ENCODE peak calls at places on chromosomes 1 and 21, in six cellular contexts. K is A549; Z is NAMALWA; C is stimulated activated CD4-positive, alpha-beta T cell treated with anti-CD3 and anti-CD28 coated beads, Interleukin-2, amount 100 ng/mL, for 48 hours; F is stimulated activated CD8-positive, alpha-beta memory T cell treated with anti-CD3 and anti-CD28 coated beads, Interleukin-15, amount 100 ng/mL, for 24 hours; X is EH. S is an unnamed sample.

GRCh38 chr1:36517415-36517814 is 34.7 kb upstream of the CSF3R start:
- DNase-seq in K (no peak), Z (no peak), C (no peak), F (no peak), X (no peak), S (no peak)

GRCh38 chr1:68016364-68016763 is 34.1 kb downstream of the DIRAS3 start:
- DNase-seq in K (no peak), Z (no peak), C (no peak), F (no peak), X (peak), S (peak)

GRCh38 chr1:221161571-221162041 is 282.4 kb downstream of the HLX start:
- DNase-seq in K (no peak), Z (no peak), C (no peak), F (no peak), X (peak), S (peak)

GRCh38 chr1:225896937-225897549 is 8.1 kb upstream of the LEFTY1 start:
- DNase-seq in K (peak), Z (peak), C (peak), F (no peak), X (no peak), S (no peak)

GRCh38 chr1:14504517-14504916 is 94.0 kb upstream of the KAZN start:
- DNase-seq in K (no peak), Z (no peak), C (no peak), F (no peak), X (no peak), S (no peak)

GRCh38 chr1:2115008-2115921 is 65.1 kb downstream of the PRKCZ start:
- DNase-seq in K (no peak), Z (no peak), C (no peak), F (no peak), X (no peak), S (no peak)

GRCh38 chr1:181094813-181095212 is 6.3 kb downstream of the IER5 start:
- DNase-seq in K (no peak), Z (no peak), C (no peak), F (no peak), X (peak), S (peak)

GRCh38 chr1:163171826-163172225 is 30.9 kb downstream of the RGS5 start:
- DNase-seq in K (no peak), Z (no peak), C (no peak), F (no peak), X (peak), S (no peak)

GRCh38 chr1:208425096-208425495 is 180.9 kb upstream of the PLXNA2 start:
- DNase-seq in K (no peak), Z (no peak), C (no peak), F (no peak), X (no peak), S (no peak)

GRCh38 chr1:202005958-202006357 is 4.4 kb upstream of the ELF3 start:
- DNase-seq in K (peak), Z (no peak), C (no peak), F (no peak), X (peak), S (peak)

GRCh38 chr1:185049670-185050069 is 4.3 kb downstream of the RNF2 start:
- DNase-seq in K (no peak), Z (no peak), C (no peak), F (no peak), X (no peak), S (no peak)

GRCh38 chr21:45277101-45278045 is 10.3 kb downstream of the POFUT2 start:
- DNase-seq in K (no peak), Z (no peak), C (no peak), F (no peak), X (no peak), S (no peak)

GRCh38 chr1:220019071-220019470 is 27.2 kb downstream of the EPRS1 start:
- DNase-seq in K (no peak), Z (no peak), C (no peak), F (no peak), X (no peak), S (no peak)

GRCh38 chr1:4778056-4778455 is 123.6 kb downstream of the AJAP1 start:
- DNase-seq in K (peak), Z (no peak), C (no peak), F (no peak), X (peak), S (no peak)

GRCh38 chr1:84936116-84936810 is 43.3 kb upstream of the LPAR3 start:
- DNase-seq in K (peak), Z (peak), C (no peak), F (no peak), X (peak), S (peak)

GRCh38 chr1:109243860-109244552 is 5.3 kb upstream of the CELSR2 start:
- DNase-seq in K (no peak), Z (no peak), C (no peak), F (no peak), X (no peak), S (no peak)

GRCh38 chr1:220962031-220962751 is 82.9 kb downstream of the HLX start:
- DNase-seq in K (peak), Z (no peak), C (no peak), F (no peak), X (peak), S (peak)

GRCh38 chr21:38619865-38620513 is 121.7 kb upstream of the ERG start:
- DNase-seq in K (no peak), Z (no peak), C (no peak), F (no peak), X (no peak), S (no peak)

GRCh38 chr1:202029171-202029665 is 18.8 kb downstream of the ELF3 start:
- DNase-seq in K (peak), Z (no peak), C (no peak), F (no peak), X (peak), S (peak)

GRCh38 chr1:21149862-21150432 is 26.8 kb downstream of the EIF4G3 start:
- DNase-seq in K (peak), Z (no peak), C (no peak), F (no peak), X (peak), S (peak)

GRCh38 chr1:15063783-15064182 is 89.8 kb upstream of the TMEM51 start:
- DNase-seq in K (no peak), Z (no peak), C (no peak), F (no peak), X (no peak), S (no peak)

GRCh38 chr1:38783659-38784229 is 75.8 kb downstream of the RRAGC start:
- DNase-seq in K (no peak), Z (no peak), C (no peak), F (no peak), X (no peak), S (no peak)

GRCh38 chr1:41483960-41484844 is at the start of gene EDN2:
- DNase-seq in K (peak), Z (peak), C (no peak), F (no peak), X (no peak), S (no peak)

GRCh38 chr21:39314155-39315027 is 959 bp upstream of the BRWD1 start:
- DNase-seq in K (peak), Z (peak), C (peak), F (peak), X (peak), S (peak)

GRCh38 chr1:156847591-156848460 is 11.1 kb downstream of the INSRR start:
- DNase-seq in K (no peak), Z (no peak), C (no peak), F (no peak), X (no peak), S (no peak)

GRCh38 chr1:114718661-114719423 is 2.3 kb upstream of the NRAS start:
- DNase-seq in K (no peak), Z (no peak), C (peak), F (no peak), X (peak), S (no peak)

GRCh38 chr1:40595623-40596022 is 64.2 kb downstream of the ZNF684 start:
- DNase-seq in K (no peak), Z (no peak), C (no peak), F (no peak), X (no peak), S (no peak)

GRCh38 chr1:1032428-1032827 is 12.5 kb downstream of the AGRN start:
- DNase-seq in K (no peak), Z (no peak), C (no peak), F (no peak), X (no peak), S (no peak)

GRCh38 chr1:228405200-228405978 is 1.2 kb downstream of the TRIM11 start:
- DNase-seq in K (no peak), Z (no peak), C (no peak), F (no peak), X (peak), S (peak)

GRCh38 chr1:160078392-160079195 is 2.7 kb upstream of the KCNJ9 start:
- DNase-seq in K (peak), Z (peak), C (peak), F (no peak), X (peak), S (peak)

GRCh38 chr1:77134359-77134758 is 84.9 kb downstream of the PIGK start:
- DNase-seq in K (no peak), Z (no peak), C (no peak), F (no peak), X (peak), S (no peak)

GRCh38 chr1:96364576-96364975 is 357.0 kb upstream of the PTBP2 start:
- DNase-seq in K (no peak), Z (no peak), C (no peak), F (no peak), X (peak), S (peak)

GRCh38 chr1:25118554-25118953 is 113.7 kb downstream of the SYF2 start:
- DNase-seq in K (no peak), Z (no peak), C (peak), F (no peak), X (no peak), S (no peak)

GRCh38 chr1:64304744-64305143 is 101.3 kb downstream of the UBE2U start:
- DNase-seq in K (no peak), Z (no peak), C (no peak), F (no peak), X (peak), S (no peak)